ENCODE peak calls at places on chromosomes 7 and 10, in four cellular contexts. One of them, this sample, is unnamed.

GRCh38 chr10:62907470-62908212 is 91.5 kb upstream of the EGR2 start:
- DNase-seq in LNCaP clone FGC: no peak
- DNase-seq in Caki2: peak; percentile 70
- DNase-seq in HFFc6: no peak
- DNase-seq in this sample: no peak

GRCh38 chr10:131843881-131844284 is 56.9 kb upstream of the PPP2R2D start:
- DNase-seq in LNCaP clone FGC: no peak
- DNase-seq in Caki2: no peak
- DNase-seq in HFFc6: no peak
- DNase-seq in this sample: no peak

GRCh38 chr10:94193466-94193924 is 169.2 kb downstream of the NOC3L start:
- DNase-seq in LNCaP clone FGC: no peak
- DNase-seq in Caki2: peak; percentile 16
- DNase-seq in HFFc6: peak; percentile 37
- DNase-seq in this sample: peak; percentile 58

GRCh38 chr7:119010635-119011034 is 786.1 kb downstream of the ANKRD7 start:
- DNase-seq in LNCaP clone FGC: no peak
- DNase-seq in Caki2: peak; percentile 45
- DNase-seq in HFFc6: no peak
- DNase-seq in this sample: no peak

GRCh38 chr7:27098493-27099223 is 2.9 kb upstream of the HOXA1 start:
- DNase-seq in LNCaP clone FGC: no peak
- DNase-seq in Caki2: peak; percentile 65
- DNase-seq in HFFc6: no peak
- DNase-seq in this sample: peak; percentile 60

GRCh38 chr7:81478664-81479063 is 291.2 kb downstream of the HGF start:
- DNase-seq in LNCaP clone FGC: no peak
- DNase-seq in Caki2: no peak
- DNase-seq in HFFc6: no peak
- DNase-seq in this sample: no peak

GRCh38 chr7:108425876-108426275 is 30.4 kb downstream of the NRCAM start:
- DNase-seq in LNCaP clone FGC: no peak
- DNase-seq in Caki2: no peak
- DNase-seq in HFFc6: no peak
- DNase-seq in this sample: no peak

GRCh38 chr7:101632641-101633040 is 3.5 kb upstream of the MYL10 start:
- DNase-seq in LNCaP clone FGC: no peak
- DNase-seq in Caki2: no peak
- DNase-seq in HFFc6: no peak
- DNase-seq in this sample: peak; percentile 50

GRCh38 chr7:149422065-149422913 is 38.6 kb downstream of the ZNF777 start:
- DNase-seq in LNCaP clone FGC: peak; percentile 27
- DNase-seq in Caki2: peak; percentile 67
- DNase-seq in HFFc6: no peak
- DNase-seq in this sample: no peak

GRCh38 chr10:6068422-6068821 is 6.3 kb upstream of the IL2RA start:
- DNase-seq in LNCaP clone FGC: no peak
- DNase-seq in Caki2: no peak
- DNase-seq in HFFc6: no peak
- DNase-seq in this sample: no peak

This sample was measured in LHCN-M2.